ENCODE peak calls at places on chromosomes 4 and X, in six cellular contexts. H is nephron progenitor cell; E is anterior cingulate cortex; M is stimulated activated CD4-positive, alpha-beta T cell treated with anti-CD3 and anti-CD28 coated beads, Interleukin-4, amount 100 ng/mL, for 1 hour; Z is stimulated activated CD8-positive, alpha-beta memory T cell treated with anti-CD3 and anti-CD28 coated beads, Interleukin-7, amount 100 ng/mL, for 1 hour; N is HT1080. I is an unnamed sample.

GRCh38 chr4:151100517-151100916 is 1.1 kb downstream of the RPS3A start:
- DNase-seq in M (no peak), N (no peak), H (no peak), Z (no peak), E (no peak), I (no peak)

GRCh38 chrX:150478496-150479492 is 89.6 kb upstream of the MTM1 start:
- DNase-seq in Z (no peak), M (peak), H (no peak), N (no peak), E (no peak), I (no peak)

GRCh38 chrX:56211701-56212100 is 20.5 kb upstream of the KLF8 start:
- DNase-seq in Z (no peak), E (no peak), N (no peak), H (no peak), M (no peak), I (no peak)

GRCh38 chr4:22911285-22911684 is 218.5 kb downstream of the GBA3 start:
- DNase-seq in E (no peak), Z (no peak), N (no peak), H (no peak), M (no peak), I (no peak)

GRCh38 chr4:100895572-100896197 is 377.9 kb upstream of the EMCN start:
- DNase-seq in N (peak), E (no peak), Z (no peak), M (no peak), H (no peak), I (no peak)

GRCh38 chr4:184873039-184873438 is 47.3 kb upstream of the ACSL1 start:
- DNase-seq in M (no peak), N (no peak), H (no peak), Z (no peak), E (no peak), I (no peak)

GRCh38 chrX:15680401-15680800 is 15.8 kb upstream of the CLTRN start:
- DNase-seq in H (no peak), M (no peak), N (peak), E (no peak), Z (no peak), I (no peak)

GRCh38 chrX:22742174-22742573 is 257.6 kb upstream of the DDX53 start:
- DNase-seq in Z (no peak), N (peak), H (no peak), E (no peak), M (no peak), I (no peak)

GRCh38 chrX:24493740-24494543 is 28.9 kb downstream of the PDK3 start:
- DNase-seq in M (no peak), H (no peak), Z (no peak), E (no peak), N (no peak), I (no peak)

GRCh38 chr4:150231108-150231770 is 153.0 kb downstream of the DCLK2 start:
- DNase-seq in E (no peak), N (no peak), H (no peak), M (no peak), Z (no peak), I (no peak)

GRCh38 chrX:22389544-22390243 is 117.0 kb downstream of the CBLL2 start:
- DNase-seq in E (no peak), Z (no peak), N (peak), M (no peak), H (no peak), I (no peak)

GRCh38 chrX:153643431-153644351 is 3.3 kb upstream of the DUSP9 start:
- DNase-seq in Z (no peak), N (no peak), E (peak), H (peak), M (no peak), I (peak)

GRCh38 chr4:94446386-94446785 is 5.4 kb upstream of the PDLIM5 start:
- DNase-seq in H (no peak), E (no peak), M (no peak), Z (no peak), N (peak), I (no peak)

GRCh38 chr4:156656911-156657310 is 314.7 kb downstream of the PDGFC start:
- DNase-seq in Z (no peak), E (no peak), H (no peak), M (no peak), N (no peak), I (no peak)

GRCh38 chrX:107674480-107675364 is 46.4 kb downstream of the PRPS1 start:
- DNase-seq in Z (no peak), E (no peak), N (no peak), M (peak), H (peak), I (peak)

GRCh38 chr4:119286377-119287002 is 35.4 kb downstream of the FABP2 start:
- DNase-seq in Z (no peak), M (no peak), E (no peak), N (peak), H (no peak), I (no peak)

GRCh38 chr4:4461850-4462249 is 74.9 kb downstream of the NSG1 start:
- DNase-seq in E (no peak), H (no peak), Z (peak), N (no peak), M (peak), I (no peak)

GRCh38 chrX:136529795-136530194 is 2.2 kb upstream of the VGLL1 start:
- DNase-seq in M (no peak), N (no peak), H (no peak), Z (no peak), E (no peak), I (no peak)

GRCh38 chr4:184958127-184958806 is 60.0 kb upstream of the HELT start:
- DNase-seq in H (no peak), N (no peak), E (no peak), M (no peak), Z (no peak), I (no peak)

GRCh38 chr4:104728380-104729122 is 233.9 kb upstream of the CXXC4 start:
- DNase-seq in H (no peak), E (no peak), M (no peak), Z (no peak), N (peak), I (no peak)

GRCh38 chrX:153735274-153735673 is 10.6 kb downstream of the ABCD1 start:
- DNase-seq in E (no peak), Z (no peak), N (peak), H (no peak), M (no peak), I (no peak)

GRCh38 chr4:139214039-139214534 is 37.1 kb upstream of the ELF2 start:
- DNase-seq in M (no peak), E (no peak), N (no peak), H (peak), Z (no peak), I (peak)

GRCh38 chr4:99722006-99722405 is 64.4 kb upstream of the C4orf54 start:
- DNase-seq in H (no peak), Z (no peak), M (no peak), E (no peak), N (peak), I (no peak)

GRCh38 chrX:54825716-54826428 is 18.3 kb downstream of the MAGED2 start:
- DNase-seq in Z (no peak), E (no peak), N (peak), H (no peak), M (peak), I (no peak)

GRCh38 chrX:12988797-12989196 is 13.9 kb downstream of the TMSB4X start:
- DNase-seq in E (no peak), H (no peak), N (peak), M (no peak), Z (no peak), I (no peak)

GRCh38 chr4:169144061-169144600 is 126.6 kb downstream of the SH3RF1 start:
- DNase-seq in H (no peak), E (no peak), Z (no peak), M (no peak), N (no peak), I (no peak)

GRCh38 chr4:6337331-6337935 is 67.8 kb downstream of the WFS1 start:
- DNase-seq in N (no peak), Z (no peak), M (no peak), H (no peak), E (no peak), I (no peak)

GRCh38 chr4:154124539-154125255 is 335.8 kb upstream of the SFRP2 start:
- DNase-seq in Z (no peak), E (no peak), N (peak), H (no peak), M (no peak), I (no peak)

GRCh38 chr4:27397886-27398285 is 537.2 kb downstream of the STIM2 start:
- DNase-seq in Z (no peak), M (no peak), H (no peak), E (no peak), N (peak), I (no peak)

GRCh38 chrX:10167573-10167972 is 10.8 kb downstream of the CLCN4 start:
- DNase-seq in M (no peak), H (no peak), N (no peak), E (no peak), Z (no peak), I (no peak)

GRCh38 chrX:69109706-69110635 is 55.3 kb downstream of the PJA1 start:
- DNase-seq in M (no peak), E (no peak), N (peak), Z (no peak), H (no peak), I (no peak)

I was measured in Peyer's patch.